ENCODE peak calls at places on chromosome 17, in six cellular contexts. One of them, this sample, is unnamed.

GRCh38 chr17:77126519-77126918 is 14.2 kb upstream of the SEC14L1 start:
- DNase-seq in heart right ventricle: no peak
- DNase-seq in GM06990: no peak
- DNase-seq in left ventricle myocardium inferior: no peak
- DNase-seq in cardiac muscle cell: no peak
- DNase-seq in CD8-positive, alpha-beta T cell: no peak
- DNase-seq in this sample: no peak

GRCh38 chr17:74759941-74760340 is 11.5 kb downstream of the NHERF1 start:
- DNase-seq in heart right ventricle: no peak
- DNase-seq in GM06990: no peak
- DNase-seq in left ventricle myocardium inferior: no peak
- DNase-seq in cardiac muscle cell: no peak
- DNase-seq in CD8-positive, alpha-beta T cell: no peak
- DNase-seq in this sample: no peak

GRCh38 chr17:13698832-13699231 is 97.1 kb upstream of the HS3ST3A1 start:
- DNase-seq in heart right ventricle: no peak
- DNase-seq in GM06990: no peak
- DNase-seq in left ventricle myocardium inferior: no peak
- DNase-seq in cardiac muscle cell: no peak
- DNase-seq in CD8-positive, alpha-beta T cell: no peak
- DNase-seq in this sample: no peak

GRCh38 chr17:47279062-47279801 is 25.6 kb downstream of the ITGB3 start:
- DNase-seq in heart right ventricle: peak; percentile 67
- DNase-seq in GM06990: peak; percentile 75
- DNase-seq in left ventricle myocardium inferior: peak; percentile 66
- DNase-seq in cardiac muscle cell: peak; percentile 98
- DNase-seq in CD8-positive, alpha-beta T cell: no peak
- DNase-seq in this sample: peak; percentile 76

GRCh38 chr17:18986541-18987229 is 17.9 kb downstream of the FAM83G start:
- DNase-seq in heart right ventricle: no peak
- DNase-seq in GM06990: no peak
- DNase-seq in left ventricle myocardium inferior: no peak
- DNase-seq in cardiac muscle cell: no peak
- DNase-seq in CD8-positive, alpha-beta T cell: no peak
- DNase-seq in this sample: no peak

GRCh38 chr17:73510981-73511442 is 133.2 kb downstream of the SDK2 start:
- DNase-seq in heart right ventricle: no peak
- DNase-seq in GM06990: no peak
- DNase-seq in left ventricle myocardium inferior: no peak
- DNase-seq in cardiac muscle cell: no peak
- DNase-seq in CD8-positive, alpha-beta T cell: no peak
- DNase-seq in this sample: no peak

GRCh38 chr17:73232587-73233373 is 28.9 kb downstream of the CPSF4L start:
- DNase-seq in heart right ventricle: no peak
- DNase-seq in GM06990: no peak
- DNase-seq in left ventricle myocardium inferior: no peak
- DNase-seq in cardiac muscle cell: peak; percentile 41
- DNase-seq in CD8-positive, alpha-beta T cell: peak; percentile 14
- DNase-seq in this sample: peak; percentile 53

GRCh38 chr17:18988546-18989173 is 15.9 kb downstream of the FAM83G start:
- DNase-seq in heart right ventricle: no peak
- DNase-seq in GM06990: no peak
- DNase-seq in left ventricle myocardium inferior: no peak
- DNase-seq in cardiac muscle cell: no peak
- DNase-seq in CD8-positive, alpha-beta T cell: no peak
- DNase-seq in this sample: no peak

GRCh38 chr17:68396795-68397536 is 60.3 kb downstream of the WIPI1 start:
- DNase-seq in heart right ventricle: no peak
- DNase-seq in GM06990: no peak
- DNase-seq in left ventricle myocardium inferior: no peak
- DNase-seq in cardiac muscle cell: no peak
- DNase-seq in CD8-positive, alpha-beta T cell: no peak
- DNase-seq in this sample: no peak

GRCh38 chr17:39527220-39527813 is 66.0 kb downstream of the CDK12 start:
- DNase-seq in heart right ventricle: no peak
- DNase-seq in GM06990: peak; percentile 7
- DNase-seq in left ventricle myocardium inferior: no peak
- DNase-seq in cardiac muscle cell: peak; percentile 49
- DNase-seq in CD8-positive, alpha-beta T cell: no peak
- DNase-seq in this sample: no peak

GRCh38 chr17:37054894-37055293 is 106.1 kb downstream of the AATF start:
- DNase-seq in heart right ventricle: no peak
- DNase-seq in GM06990: no peak
- DNase-seq in left ventricle myocardium inferior: no peak
- DNase-seq in cardiac muscle cell: no peak
- DNase-seq in CD8-positive, alpha-beta T cell: no peak
- DNase-seq in this sample: no peak

GRCh38 chr17:57810740-57811632 is 38.9 kb downstream of the MRPS23 start:
- DNase-seq in heart right ventricle: peak; percentile 69
- DNase-seq in GM06990: no peak
- DNase-seq in left ventricle myocardium inferior: peak; percentile 61
- DNase-seq in cardiac muscle cell: peak; percentile 82
- DNase-seq in CD8-positive, alpha-beta T cell: no peak
- DNase-seq in this sample: no peak

GRCh38 chr17:55709440-55709839 is 13.2 kb downstream of the TMEM100 start:
- DNase-seq in heart right ventricle: no peak
- DNase-seq in GM06990: no peak
- DNase-seq in left ventricle myocardium inferior: no peak
- DNase-seq in cardiac muscle cell: no peak
- DNase-seq in CD8-positive, alpha-beta T cell: no peak
- DNase-seq in this sample: no peak

GRCh38 chr17:74754832-74755231 is 6.4 kb downstream of the NHERF1 start:
- DNase-seq in heart right ventricle: no peak
- DNase-seq in GM06990: no peak
- DNase-seq in left ventricle myocardium inferior: no peak
- DNase-seq in cardiac muscle cell: no peak
- DNase-seq in CD8-positive, alpha-beta T cell: no peak
- DNase-seq in this sample: no peak

GRCh38 chr17:74235040-74235581 is 21.7 kb downstream of the TTYH2 start:
- DNase-seq in heart right ventricle: no peak
- DNase-seq in GM06990: no peak
- DNase-seq in left ventricle myocardium inferior: no peak
- DNase-seq in cardiac muscle cell: no peak
- DNase-seq in CD8-positive, alpha-beta T cell: no peak
- DNase-seq in this sample: peak; percentile 50

GRCh38 chr17:50212121-50212843 is 10.9 kb upstream of the COL1A1 start:
- DNase-seq in heart right ventricle: no peak
- DNase-seq in GM06990: no peak
- DNase-seq in left ventricle myocardium inferior: no peak
- DNase-seq in cardiac muscle cell: peak; percentile 89
- DNase-seq in CD8-positive, alpha-beta T cell: no peak
- DNase-seq in this sample: no peak

GRCh38 chr17:50211249-50212120 is 10.1 kb upstream of the COL1A1 start:
- DNase-seq in heart right ventricle: no peak
- DNase-seq in GM06990: no peak
- DNase-seq in left ventricle myocardium inferior: no peak
- DNase-seq in cardiac muscle cell: peak; percentile 64
- DNase-seq in CD8-positive, alpha-beta T cell: no peak
- DNase-seq in this sample: no peak

GRCh38 chr17:50210249-50211225 is 9.1 kb upstream of the COL1A1 start:
- DNase-seq in heart right ventricle: peak; percentile 72
- DNase-seq in GM06990: no peak
- DNase-seq in left ventricle myocardium inferior: peak; percentile 57
- DNase-seq in cardiac muscle cell: peak; percentile 99
- DNase-seq in CD8-positive, alpha-beta T cell: no peak
- DNase-seq in this sample: no peak

GRCh38 chr17:50214986-50215730 is 13.7 kb upstream of the COL1A1 start:
- DNase-seq in heart right ventricle: no peak
- DNase-seq in GM06990: no peak
- DNase-seq in left ventricle myocardium inferior: no peak
- DNase-seq in cardiac muscle cell: peak; percentile 72
- DNase-seq in CD8-positive, alpha-beta T cell: no peak
- DNase-seq in this sample: no peak

DNA sequence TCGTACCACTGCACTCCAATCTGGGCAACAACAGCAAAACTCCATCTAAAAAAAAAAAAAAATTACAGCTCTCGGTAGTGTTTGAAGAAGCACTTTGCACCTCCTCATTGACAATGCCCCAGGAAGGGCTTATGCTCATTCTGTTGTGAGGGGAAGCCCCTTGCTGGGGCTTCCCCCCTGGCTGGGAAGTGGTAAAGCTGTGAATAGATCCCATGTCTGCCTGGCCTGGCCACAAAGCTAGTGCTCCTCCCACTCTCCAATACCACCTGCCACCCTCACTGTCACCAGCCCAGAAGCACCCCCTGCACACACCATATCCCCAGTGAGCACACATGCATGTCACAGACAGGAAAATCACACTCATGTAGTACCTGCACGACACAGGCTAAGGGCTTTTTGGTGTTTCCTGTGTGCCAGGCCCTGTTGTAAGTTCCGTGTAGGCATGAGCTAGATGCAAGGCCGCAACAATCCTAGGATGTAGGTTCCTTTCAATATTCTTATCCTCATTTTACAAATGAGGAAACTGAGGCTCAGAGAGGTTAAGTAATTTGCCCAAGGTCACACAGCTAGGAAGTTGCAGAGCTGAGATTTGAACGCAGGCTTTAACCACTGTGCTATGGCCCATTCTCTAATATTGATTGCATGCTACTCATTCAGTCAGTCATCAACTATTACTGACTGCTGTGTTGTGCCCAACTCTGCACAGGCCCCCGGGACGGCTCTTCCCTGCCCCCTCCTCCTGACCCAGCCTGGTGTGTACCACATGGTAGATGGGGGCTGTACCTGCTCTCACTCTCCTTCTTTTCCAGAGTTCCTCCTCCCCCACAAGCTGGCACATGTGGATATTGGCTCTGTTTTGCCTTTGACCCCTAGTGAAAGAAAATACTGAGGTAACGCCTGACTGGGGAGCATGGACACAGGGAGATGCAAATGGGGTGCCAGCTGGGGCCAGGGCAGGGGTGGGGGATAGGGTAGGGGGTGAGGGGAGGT is 11.9 kb upstream of the COL1A1 start:
- DNase-seq in heart right ventricle: no peak
- DNase-seq in GM06990: no peak
- DNase-seq in left ventricle myocardium inferior: no peak
- DNase-seq in cardiac muscle cell: no peak
- DNase-seq in CD8-positive, alpha-beta T cell: peak; percentile 37
- DNase-seq in this sample: peak; percentile 80
- TF ChIP-seq CTCF in heart right ventricle: no peak
- TF ChIP-seq CTCF in GM06990: peak; percentile 27
- TF ChIP-seq CTCF in left ventricle myocardium inferior: no peak
- TF ChIP-seq CTCF in cardiac muscle cell: no peak
- TF ChIP-seq CTCF in CD8-positive, alpha-beta T cell: no peak
- TF ChIP-seq CTCF in this sample: peak; percentile 15

GRCh38 chr17:7034955-7035590 is 742 bp upstream of the SLC16A13 start:
- DNase-seq in heart right ventricle: no peak
- DNase-seq in GM06990: no peak
- DNase-seq in left ventricle myocardium inferior: no peak
- DNase-seq in cardiac muscle cell: no peak
- DNase-seq in CD8-positive, alpha-beta T cell: peak; percentile 44
- DNase-seq in this sample: no peak
- TF ChIP-seq CTCF in heart right ventricle: no peak
- TF ChIP-seq CTCF in GM06990: no peak
- TF ChIP-seq CTCF in left ventricle myocardium inferior: no peak
- TF ChIP-seq CTCF in cardiac muscle cell: no peak
- TF ChIP-seq CTCF in CD8-positive, alpha-beta T cell: no peak
- TF ChIP-seq CTCF in this sample: no peak

GRCh38 chr17:79720705-79721295 is 9.9 kb upstream of the ENPP7 start:
- DNase-seq in heart right ventricle: no peak
- DNase-seq in GM06990: no peak
- DNase-seq in left ventricle myocardium inferior: no peak
- DNase-seq in cardiac muscle cell: no peak
- DNase-seq in CD8-positive, alpha-beta T cell: no peak
- DNase-seq in this sample: no peak

GRCh38 chr17:79722787-79723186 is 8.0 kb upstream of the ENPP7 start:
- DNase-seq in heart right ventricle: no peak
- DNase-seq in GM06990: no peak
- DNase-seq in left ventricle myocardium inferior: no peak
- DNase-seq in cardiac muscle cell: no peak
- DNase-seq in CD8-positive, alpha-beta T cell: no peak
- DNase-seq in this sample: no peak

GRCh38 chr17:79716183-79716797 is 14.5 kb upstream of the ENPP7 start:
- DNase-seq in heart right ventricle: no peak
- DNase-seq in GM06990: no peak
- DNase-seq in left ventricle myocardium inferior: no peak
- DNase-seq in cardiac muscle cell: no peak
- DNase-seq in CD8-positive, alpha-beta T cell: no peak
- DNase-seq in this sample: no peak

DNA sequence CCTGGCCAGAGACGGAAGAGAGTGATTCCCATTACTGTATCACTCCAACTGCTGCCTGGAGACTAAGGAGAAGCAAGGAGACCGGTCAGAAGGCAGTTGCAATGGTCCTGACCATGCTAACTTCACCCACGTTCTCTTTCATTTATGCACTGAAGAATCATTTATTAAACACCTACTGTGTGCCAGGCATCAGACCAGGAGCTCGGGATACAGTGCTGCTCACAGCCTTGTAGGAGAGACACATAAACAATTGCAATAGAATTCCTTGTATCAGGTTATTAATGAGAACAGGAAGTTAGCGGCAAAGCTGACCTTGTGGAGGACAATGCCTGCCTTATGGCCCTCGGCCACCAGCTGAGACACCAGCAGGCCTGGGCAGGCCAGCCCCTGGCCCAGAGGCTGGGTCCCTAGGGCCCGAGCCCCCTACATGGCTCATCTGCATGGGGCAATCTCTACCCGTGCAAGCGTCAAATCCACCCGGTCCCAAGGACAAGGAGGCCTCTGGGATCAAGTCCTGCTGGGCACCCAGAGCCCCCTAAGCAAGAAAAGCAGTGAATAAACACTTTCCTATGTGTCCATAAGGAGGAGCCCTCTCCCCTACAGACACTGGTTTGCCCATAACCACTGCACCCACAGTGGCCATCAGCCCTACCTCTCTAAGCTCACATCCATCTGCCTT is 8.6 kb upstream of the ENPP7 start:
- DNase-seq in heart right ventricle: no peak
- DNase-seq in GM06990: no peak
- DNase-seq in left ventricle myocardium inferior: no peak
- DNase-seq in cardiac muscle cell: peak; percentile 15
- DNase-seq in CD8-positive, alpha-beta T cell: no peak
- DNase-seq in this sample: no peak
- TF ChIP-seq CTCF in heart right ventricle: no peak
- TF ChIP-seq CTCF in GM06990: no peak
- TF ChIP-seq CTCF in left ventricle myocardium inferior: no peak
- TF ChIP-seq CTCF in cardiac muscle cell: peak; percentile 9
- TF ChIP-seq CTCF in CD8-positive, alpha-beta T cell: no peak
- TF ChIP-seq CTCF in this sample: no peak

DNA sequence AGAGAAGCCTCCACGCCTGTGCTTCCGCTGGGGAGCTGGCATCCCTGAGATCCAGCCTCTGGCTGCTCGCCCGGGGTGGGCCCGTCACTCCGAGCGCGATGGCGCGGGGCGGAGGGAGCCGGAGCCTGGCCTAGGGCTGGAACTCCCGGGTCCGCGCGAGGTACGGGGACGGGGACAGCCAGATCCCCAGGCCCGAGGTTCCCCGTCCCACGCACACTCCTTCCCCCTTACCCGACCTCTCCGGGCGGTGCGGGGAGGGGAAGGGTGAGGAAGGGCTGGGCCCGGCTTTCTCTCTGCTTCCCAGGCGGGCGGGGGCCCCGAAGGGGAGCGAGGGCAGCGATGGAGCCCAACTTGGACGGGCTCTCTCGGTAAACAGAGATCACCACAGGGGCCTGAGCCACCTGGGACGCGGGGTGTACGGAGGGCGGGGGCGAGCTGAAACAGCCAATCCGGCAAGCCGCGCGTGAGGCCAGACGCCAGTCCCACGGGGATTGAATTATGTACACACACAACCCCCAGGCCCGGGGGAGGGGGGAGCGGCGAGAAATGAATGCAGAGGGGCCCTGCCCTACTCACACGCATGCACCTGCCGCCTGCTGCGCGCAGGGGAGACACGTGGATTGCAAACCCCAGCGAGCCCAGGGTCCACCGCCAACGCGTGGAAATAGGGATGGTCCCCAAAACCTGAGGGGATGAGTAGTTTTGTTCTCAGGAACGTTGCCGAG is at the start of gene SLC16A11:
- DNase-seq in heart right ventricle: peak; percentile 59
- DNase-seq in GM06990: peak; percentile 61
- DNase-seq in left ventricle myocardium inferior: peak; percentile 47
- DNase-seq in cardiac muscle cell: peak; percentile 61
- DNase-seq in CD8-positive, alpha-beta T cell: peak; percentile 34
- DNase-seq in this sample: peak; percentile 69
- TF ChIP-seq CTCF in heart right ventricle: no peak
- TF ChIP-seq CTCF in GM06990: no peak
- TF ChIP-seq CTCF in left ventricle myocardium inferior: no peak
- TF ChIP-seq CTCF in cardiac muscle cell: no peak
- TF ChIP-seq CTCF in CD8-positive, alpha-beta T cell: no peak
- TF ChIP-seq CTCF in this sample: no peak